ENCODE peak calls at places on chromosomes 3 and 15, in six cellular contexts. One of them, this sample, is unnamed.
A peak's percentile ranks its signal among the peaks of the same experiment; 100 is the strongest.

GRCh38 chr3:150180349-150180748 is 209.7 kb upstream of the PFN2 start:
- DNase-seq in suprapubic skin: no peak
- DNase-seq in ovary: no peak
- DNase-seq in progenitor cell of endocrine pancreas: no peak
- DNase-seq in heart right ventricle: no peak
- DNase-seq in vagina: no peak
- DNase-seq in this sample: no peak

GRCh38 chr3:190070623-190071347 is 49.9 kb downstream of the P3H2 start:
- DNase-seq in suprapubic skin: no peak
- DNase-seq in ovary: no peak
- DNase-seq in progenitor cell of endocrine pancreas: no peak
- DNase-seq in heart right ventricle: no peak
- DNase-seq in vagina: no peak
- DNase-seq in this sample: no peak

GRCh38 chr15:101027920-101028319 is 108.8 kb downstream of the LRRK1 start:
- DNase-seq in suprapubic skin: peak; percentile 21
- DNase-seq in ovary: peak; percentile 9
- DNase-seq in progenitor cell of endocrine pancreas: no peak
- DNase-seq in heart right ventricle: peak; percentile 1
- DNase-seq in vagina: no peak
- DNase-seq in this sample: no peak

GRCh38 chr3:193906849-193907410 is 229.0 kb upstream of the HES1 start:
- DNase-seq in suprapubic skin: no peak
- DNase-seq in ovary: no peak
- DNase-seq in progenitor cell of endocrine pancreas: no peak
- DNase-seq in heart right ventricle: no peak
- DNase-seq in vagina: no peak
- DNase-seq in this sample: no peak

GRCh38 chr3:106006001-106006400 is 137.2 kb upstream of the CBLB start:
- DNase-seq in suprapubic skin: no peak
- DNase-seq in ovary: peak; percentile 19
- DNase-seq in progenitor cell of endocrine pancreas: no peak
- DNase-seq in heart right ventricle: no peak
- DNase-seq in vagina: no peak
- DNase-seq in this sample: peak; percentile 93

GRCh38 chr15:71232411-71232810 is 117.1 kb downstream of the THSD4 start:
- DNase-seq in suprapubic skin: no peak
- DNase-seq in ovary: no peak
- DNase-seq in progenitor cell of endocrine pancreas: no peak
- DNase-seq in heart right ventricle: no peak
- DNase-seq in vagina: no peak
- DNase-seq in this sample: no peak

GRCh38 chr3:24264748-24265158 is 229.9 kb downstream of the THRB start:
- DNase-seq in suprapubic skin: no peak
- DNase-seq in ovary: no peak
- DNase-seq in progenitor cell of endocrine pancreas: no peak
- DNase-seq in heart right ventricle: no peak
- DNase-seq in vagina: no peak
- DNase-seq in this sample: peak; percentile 53

GRCh38 chr15:42494998-42495360 is 455 bp upstream of the SNAP23 start:
- DNase-seq in suprapubic skin: no peak
- DNase-seq in ovary: peak; percentile 48
- DNase-seq in progenitor cell of endocrine pancreas: no peak
- DNase-seq in heart right ventricle: peak; percentile 77
- DNase-seq in vagina: no peak
- DNase-seq in this sample: peak; percentile 62

GRCh38 chr3:122893282-122893681 is 98.4 kb downstream of the SLC49A4 start:
- DNase-seq in suprapubic skin: no peak
- DNase-seq in ovary: no peak
- DNase-seq in progenitor cell of endocrine pancreas: no peak
- DNase-seq in heart right ventricle: no peak
- DNase-seq in vagina: no peak
- DNase-seq in this sample: peak; percentile 77

GRCh38 chr3:63232764-63233396 is 45.2 kb upstream of the SYNPR start:
- DNase-seq in suprapubic skin: no peak
- DNase-seq in ovary: no peak
- DNase-seq in progenitor cell of endocrine pancreas: no peak
- DNase-seq in heart right ventricle: no peak
- DNase-seq in vagina: no peak
- DNase-seq in this sample: peak; percentile 6

GRCh38 chr15:82158811-82159210 is 103.7 kb downstream of the EFL1 start:
- DNase-seq in suprapubic skin: no peak
- DNase-seq in ovary: no peak
- DNase-seq in progenitor cell of endocrine pancreas: no peak
- DNase-seq in heart right ventricle: no peak
- DNase-seq in vagina: no peak
- DNase-seq in this sample: no peak

GRCh38 chr3:186454881-186455703 is 89.1 kb downstream of the CRYGS start:
- DNase-seq in suprapubic skin: no peak
- DNase-seq in ovary: no peak
- DNase-seq in progenitor cell of endocrine pancreas: no peak
- DNase-seq in heart right ventricle: no peak
- DNase-seq in vagina: peak; percentile 67
- DNase-seq in this sample: no peak

GRCh38 chr3:186590580-186591296 is 20.2 kb downstream of the DNAJB11 start:
- DNase-seq in suprapubic skin: no peak
- DNase-seq in ovary: no peak
- DNase-seq in progenitor cell of endocrine pancreas: no peak
- DNase-seq in heart right ventricle: no peak
- DNase-seq in vagina: no peak
- DNase-seq in this sample: no peak

GRCh38 chr3:30553641-30554316 is 52.6 kb upstream of the TGFBR2 start:
- DNase-seq in suprapubic skin: no peak
- DNase-seq in ovary: no peak
- DNase-seq in progenitor cell of endocrine pancreas: no peak
- DNase-seq in heart right ventricle: no peak
- DNase-seq in vagina: no peak
- DNase-seq in this sample: peak; percentile 23

GRCh38 chr15:69380100-69380725 is 33.9 kb upstream of the KIF23 start:
- DNase-seq in suprapubic skin: no peak
- DNase-seq in ovary: no peak
- DNase-seq in progenitor cell of endocrine pancreas: no peak
- DNase-seq in heart right ventricle: no peak
- DNase-seq in vagina: no peak
- DNase-seq in this sample: peak; percentile 30

GRCh38 chr15:57735406-57735805 is 28.9 kb downstream of the POLR2M start:
- DNase-seq in suprapubic skin: no peak
- DNase-seq in ovary: no peak
- DNase-seq in progenitor cell of endocrine pancreas: no peak
- DNase-seq in heart right ventricle: no peak
- DNase-seq in vagina: no peak
- DNase-seq in this sample: no peak

GRCh38 chr15:46277994-46278885 is 643.4 kb downstream of the SQOR start:
- DNase-seq in suprapubic skin: no peak
- DNase-seq in ovary: no peak
- DNase-seq in progenitor cell of endocrine pancreas: no peak
- DNase-seq in heart right ventricle: no peak
- DNase-seq in vagina: no peak
- DNase-seq in this sample: no peak

GRCh38 chr3:2098398-2099027 is at the start of gene CNTN4:
- DNase-seq in suprapubic skin: no peak
- DNase-seq in ovary: peak; percentile 62
- DNase-seq in progenitor cell of endocrine pancreas: peak; percentile 86
- DNase-seq in heart right ventricle: peak; percentile 42
- DNase-seq in vagina: no peak
- DNase-seq in this sample: no peak

GRCh38 chr3:15330031-15330596 is 2.3 kb downstream of the SH3BP5 start:
- DNase-seq in suprapubic skin: peak; percentile 88
- DNase-seq in ovary: peak; percentile 88
- DNase-seq in progenitor cell of endocrine pancreas: no peak
- DNase-seq in heart right ventricle: peak; percentile 44
- DNase-seq in vagina: peak; percentile 97
- DNase-seq in this sample: peak; percentile 15

GRCh38 chr3:52456800-52457183 is 1.4 kb downstream of the NISCH start:
- DNase-seq in suprapubic skin: no peak
- DNase-seq in ovary: no peak
- DNase-seq in progenitor cell of endocrine pancreas: no peak
- DNase-seq in heart right ventricle: no peak
- DNase-seq in vagina: no peak
- DNase-seq in this sample: no peak

GRCh38 chr15:80317389-80318169 is 65.6 kb upstream of the CTXND1 start:
- DNase-seq in suprapubic skin: no peak
- DNase-seq in ovary: no peak
- DNase-seq in progenitor cell of endocrine pancreas: no peak
- DNase-seq in heart right ventricle: peak; percentile 28
- DNase-seq in vagina: no peak
- DNase-seq in this sample: peak; percentile 84

GRCh38 chr3:192816274-192816853 is 89.0 kb upstream of the FGF12 start:
- DNase-seq in suprapubic skin: no peak
- DNase-seq in ovary: no peak
- DNase-seq in progenitor cell of endocrine pancreas: no peak
- DNase-seq in heart right ventricle: no peak
- DNase-seq in vagina: no peak
- DNase-seq in this sample: peak; percentile 65

GRCh38 chr15:51401872-51402517 is 60.5 kb downstream of the GLDN start:
- DNase-seq in suprapubic skin: no peak
- DNase-seq in ovary: no peak
- DNase-seq in progenitor cell of endocrine pancreas: peak; percentile 41
- DNase-seq in heart right ventricle: peak; percentile 34
- DNase-seq in vagina: no peak
- DNase-seq in this sample: peak; percentile 52

DNA sequence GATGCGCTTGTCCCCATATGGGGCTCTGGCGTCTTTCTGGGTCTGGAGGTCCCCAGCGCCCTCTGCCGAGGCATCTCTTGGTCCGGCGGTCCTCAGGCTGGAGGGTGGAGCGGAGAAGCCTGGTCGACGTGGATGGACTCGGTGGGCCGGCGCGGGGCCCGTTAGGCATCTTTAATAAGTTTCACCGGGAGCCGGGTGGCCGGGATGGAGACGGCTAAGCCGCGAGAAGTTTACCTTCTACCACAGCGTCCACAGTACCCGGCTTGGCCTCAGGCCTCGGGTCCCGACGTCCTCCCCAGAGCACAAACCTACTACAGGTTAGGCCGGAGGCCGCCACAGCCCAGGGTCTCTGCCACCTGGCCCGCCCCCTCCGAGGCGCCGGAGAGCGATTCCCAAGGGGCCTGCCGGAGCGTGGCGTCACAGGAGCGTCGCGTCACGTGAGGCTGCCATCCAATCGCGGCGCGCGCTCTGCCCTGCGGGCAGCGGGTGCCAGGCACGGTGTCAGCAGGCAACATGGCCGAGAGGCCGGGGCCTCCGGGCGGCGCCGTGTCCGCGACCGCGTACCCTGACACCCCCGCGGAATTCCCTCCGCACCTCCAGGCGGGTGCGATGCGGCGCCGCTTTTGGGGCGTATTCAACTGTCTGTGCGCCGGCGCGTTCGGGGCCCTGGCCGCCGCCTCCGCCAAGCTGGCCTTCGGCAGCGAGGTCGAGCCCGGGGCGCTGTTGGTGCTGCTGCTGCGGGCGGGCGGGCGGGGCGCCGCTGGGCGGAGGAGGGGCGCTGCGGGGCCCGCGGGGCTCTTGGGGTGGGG is at the start of gene TMEM42:
- DNase-seq in suprapubic skin: peak; percentile 90
- DNase-seq in ovary: peak; percentile 88
- DNase-seq in progenitor cell of endocrine pancreas: peak; percentile 87
- DNase-seq in heart right ventricle: peak; percentile 88
- DNase-seq in vagina: no peak
- DNase-seq in this sample: peak; percentile 79
- TF ChIP-seq CTCF in suprapubic skin: no peak
- TF ChIP-seq CTCF in ovary: peak; percentile 19
- TF ChIP-seq CTCF in progenitor cell of endocrine pancreas: peak; percentile 47
- TF ChIP-seq CTCF in heart right ventricle: peak; percentile 44
- TF ChIP-seq CTCF in vagina: no peak
- TF ChIP-seq CTCF in this sample: no peak

GRCh38 chr3:13420051-13420816 is at the start of gene NUP210:
- DNase-seq in suprapubic skin: no peak
- DNase-seq in ovary: no peak
- DNase-seq in progenitor cell of endocrine pancreas: peak; percentile 59
- DNase-seq in heart right ventricle: no peak
- DNase-seq in vagina: no peak
- DNase-seq in this sample: peak; percentile 34

GRCh38 chr3:13415236-13416001 is 4.7 kb downstream of the NUP210 start:
- DNase-seq in suprapubic skin: no peak
- DNase-seq in ovary: no peak
- DNase-seq in progenitor cell of endocrine pancreas: no peak
- DNase-seq in heart right ventricle: no peak
- DNase-seq in vagina: no peak
- DNase-seq in this sample: no peak

GRCh38 chr3:13420817-13421755 is 964 bp upstream of the NUP210 start:
- DNase-seq in suprapubic skin: no peak
- DNase-seq in ovary: no peak
- DNase-seq in progenitor cell of endocrine pancreas: no peak
- DNase-seq in heart right ventricle: no peak
- DNase-seq in vagina: no peak
- DNase-seq in this sample: no peak

GRCh38 chr3:13416002-13416793 is 3.9 kb downstream of the NUP210 start:
- DNase-seq in suprapubic skin: no peak
- DNase-seq in ovary: no peak
- DNase-seq in progenitor cell of endocrine pancreas: no peak
- DNase-seq in heart right ventricle: no peak
- DNase-seq in vagina: no peak
- DNase-seq in this sample: no peak

GRCh38 chr3:13419356-13420050 is 619 bp downstream of the NUP210 start:
- DNase-seq in suprapubic skin: no peak
- DNase-seq in ovary: no peak
- DNase-seq in progenitor cell of endocrine pancreas: peak; percentile 33
- DNase-seq in heart right ventricle: no peak
- DNase-seq in vagina: no peak
- DNase-seq in this sample: no peak
- TF ChIP-seq CTCF in suprapubic skin: no peak
- TF ChIP-seq CTCF in ovary: no peak
- TF ChIP-seq CTCF in progenitor cell of endocrine pancreas: no peak
- TF ChIP-seq CTCF in heart right ventricle: peak; percentile 11
- TF ChIP-seq CTCF in vagina: no peak
- TF ChIP-seq CTCF in this sample: no peak

GRCh38 chr3:38368238-38368637 is 21.7 kb downstream of the XYLB start:
- DNase-seq in suprapubic skin: no peak
- DNase-seq in ovary: no peak
- DNase-seq in progenitor cell of endocrine pancreas: no peak
- DNase-seq in heart right ventricle: no peak
- DNase-seq in vagina: no peak
- DNase-seq in this sample: no peak
- TF ChIP-seq CTCF in suprapubic skin: no peak
- TF ChIP-seq CTCF in ovary: no peak
- TF ChIP-seq CTCF in progenitor cell of endocrine pancreas: no peak
- TF ChIP-seq CTCF in heart right ventricle: no peak
- TF ChIP-seq CTCF in vagina: no peak
- TF ChIP-seq CTCF in this sample: no peak

GRCh38 chr15:65033659-65034269 is 4.3 kb upstream of the MTFMT start:
- DNase-seq in suprapubic skin: no peak
- DNase-seq in ovary: no peak
- DNase-seq in progenitor cell of endocrine pancreas: no peak
- DNase-seq in heart right ventricle: no peak
- DNase-seq in vagina: no peak
- DNase-seq in this sample: peak; percentile 49
- TF ChIP-seq CTCF in suprapubic skin: no peak
- TF ChIP-seq CTCF in ovary: peak; percentile 29
- TF ChIP-seq CTCF in progenitor cell of endocrine pancreas: peak; percentile 37
- TF ChIP-seq CTCF in heart right ventricle: peak; percentile 49
- TF ChIP-seq CTCF in vagina: peak; percentile 18
- TF ChIP-seq CTCF in this sample: peak; percentile 64